ENCODE peak calls at places on chromosomes 5 and 9, in six cellular contexts. One of them, this sample, is unnamed.

GRCh38 chr5:149688406-149688805 is 41.7 kb upstream of the PPARGC1B start:
- DNase-seq in HepG2: no peak
- DNase-seq in H1: no peak
- DNase-seq in K562: no peak
- DNase-seq in GM12878: no peak
- DNase-seq in NT2/D1: no peak
- DNase-seq in this sample: no peak

GRCh38 chr5:132022737-132023136 is 11.3 kb upstream of the ACSL6 start:
- DNase-seq in HepG2: no peak
- DNase-seq in H1: no peak
- DNase-seq in K562: peak; percentile 34
- DNase-seq in GM12878: no peak
- DNase-seq in NT2/D1: no peak
- DNase-seq in this sample: no peak

GRCh38 chr5:77145666-77146065 is 58.6 kb upstream of the ZBED3 start:
- DNase-seq in HepG2: no peak
- DNase-seq in H1: no peak
- DNase-seq in K562: no peak
- DNase-seq in GM12878: no peak
- DNase-seq in NT2/D1: no peak
- DNase-seq in this sample: no peak

GRCh38 chr5:174745495-174745894 is 21.1 kb downstream of the MSX2 start:
- DNase-seq in HepG2: no peak
- DNase-seq in H1: no peak
- DNase-seq in K562: no peak
- DNase-seq in GM12878: no peak
- DNase-seq in NT2/D1: no peak
- DNase-seq in this sample: no peak

GRCh38 chr5:108762660-108763059 is 15.0 kb downstream of the FER start:
- DNase-seq in HepG2: no peak
- DNase-seq in H1: no peak
- DNase-seq in K562: peak; percentile 30
- DNase-seq in GM12878: no peak
- DNase-seq in NT2/D1: no peak
- DNase-seq in this sample: no peak

GRCh38 chr5:31854625-31855526 is 215.9 kb downstream of the PDZD2 start:
- DNase-seq in HepG2: no peak
- DNase-seq in H1: peak; percentile 23
- DNase-seq in K562: no peak
- DNase-seq in GM12878: no peak
- DNase-seq in NT2/D1: peak; percentile 28
- DNase-seq in this sample: no peak

GRCh38 chr5:79516986-79517385 is 3.1 kb upstream of the HOMER1 start:
- DNase-seq in HepG2: no peak
- DNase-seq in H1: no peak
- DNase-seq in K562: no peak
- DNase-seq in GM12878: no peak
- DNase-seq in NT2/D1: no peak
- DNase-seq in this sample: no peak

GRCh38 chr5:176501333-176501732 is 35.9 kb downstream of the RNF44 start:
- DNase-seq in HepG2: no peak
- DNase-seq in H1: no peak
- DNase-seq in K562: no peak
- DNase-seq in GM12878: no peak
- DNase-seq in NT2/D1: no peak
- DNase-seq in this sample: no peak

GRCh38 chr5:107809201-107810034 is 138.7 kb upstream of the EFNA5 start:
- DNase-seq in HepG2: no peak
- DNase-seq in H1: peak; percentile 46
- DNase-seq in K562: no peak
- DNase-seq in GM12878: no peak
- DNase-seq in NT2/D1: no peak
- DNase-seq in this sample: no peak

GRCh38 chr5:153896701-153897100 is 142.0 kb downstream of the FAM114A2 start:
- DNase-seq in HepG2: no peak
- DNase-seq in H1: no peak
- DNase-seq in K562: no peak
- DNase-seq in GM12878: peak; percentile 63
- DNase-seq in NT2/D1: no peak
- DNase-seq in this sample: no peak

GRCh38 chr9:132078369-132079356 is 1.0 kb downstream of the MED27 start:
- DNase-seq in HepG2: no peak
- DNase-seq in H1: no peak
- DNase-seq in K562: peak; percentile 70
- DNase-seq in GM12878: no peak
- DNase-seq in NT2/D1: no peak
- DNase-seq in this sample: no peak

GRCh38 chr5:84393969-84394368 is 9.3 kb upstream of the EDIL3 start:
- DNase-seq in HepG2: no peak
- DNase-seq in H1: no peak
- DNase-seq in K562: no peak
- DNase-seq in GM12878: no peak
- DNase-seq in NT2/D1: no peak
- DNase-seq in this sample: peak; percentile 29

GRCh38 chr5:88761269-88761880 is 121.6 kb downstream of the MEF2C start:
- DNase-seq in HepG2: no peak
- DNase-seq in H1: no peak
- DNase-seq in K562: no peak
- DNase-seq in GM12878: no peak
- DNase-seq in NT2/D1: no peak
- DNase-seq in this sample: no peak

GRCh38 chr9:94650924-94651323 is 11.6 kb upstream of the FBP1 start:
- DNase-seq in HepG2: no peak
- DNase-seq in H1: no peak
- DNase-seq in K562: no peak
- DNase-seq in GM12878: no peak
- DNase-seq in NT2/D1: no peak
- DNase-seq in this sample: no peak

GRCh38 chr9:94655739-94656138 is 16.4 kb upstream of the FBP1 start:
- DNase-seq in HepG2: no peak
- DNase-seq in H1: no peak
- DNase-seq in K562: no peak
- DNase-seq in GM12878: no peak
- DNase-seq in NT2/D1: no peak
- DNase-seq in this sample: no peak

GRCh38 chr9:94654165-94654894 is 15.0 kb upstream of the FBP1 start:
- DNase-seq in HepG2: no peak
- DNase-seq in H1: no peak
- DNase-seq in K562: no peak
- DNase-seq in GM12878: no peak
- DNase-seq in NT2/D1: no peak
- DNase-seq in this sample: no peak

GRCh38 chr9:94656976-94657375 is 17.7 kb upstream of the FBP1 start:
- DNase-seq in HepG2: no peak
- DNase-seq in H1: no peak
- DNase-seq in K562: no peak
- DNase-seq in GM12878: no peak
- DNase-seq in NT2/D1: no peak
- DNase-seq in this sample: no peak

DNA sequence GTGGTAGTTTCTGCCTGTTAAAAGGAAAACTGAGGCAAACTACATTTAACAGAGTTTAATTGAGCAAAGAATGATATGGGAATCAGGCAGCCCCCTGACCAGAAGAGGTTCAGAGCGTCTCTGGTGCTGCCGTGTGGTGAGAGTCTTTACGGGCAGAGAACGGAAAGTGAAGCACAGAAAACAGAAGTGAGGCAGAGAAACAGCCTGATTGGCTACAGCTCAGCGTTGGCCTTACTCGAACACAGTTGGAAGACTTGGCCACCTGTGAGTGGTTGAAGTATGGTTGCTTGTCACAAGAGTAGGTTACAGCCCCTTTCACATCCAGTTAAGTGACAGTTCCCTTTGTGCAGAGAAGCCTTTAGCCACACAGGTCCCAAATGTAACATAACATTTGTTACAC is 16.9 kb upstream of the FBP1 start:
- DNase-seq in HepG2: no peak
- DNase-seq in H1: no peak
- DNase-seq in K562: peak; percentile 12
- DNase-seq in GM12878: peak; percentile 79
- DNase-seq in NT2/D1: no peak
- DNase-seq in this sample: no peak
- TF ChIP-seq ZNF274 in HepG2: no peak
- TF ChIP-seq ZNF274 in H1: no peak
- TF ChIP-seq ZNF274 in K562: no peak
- TF ChIP-seq ZNF274 in GM12878: no peak
- TF ChIP-seq ZNF274 in NT2/D1: no peak
- TF ChIP-seq ZNF274 in this sample: no peak

DNA sequence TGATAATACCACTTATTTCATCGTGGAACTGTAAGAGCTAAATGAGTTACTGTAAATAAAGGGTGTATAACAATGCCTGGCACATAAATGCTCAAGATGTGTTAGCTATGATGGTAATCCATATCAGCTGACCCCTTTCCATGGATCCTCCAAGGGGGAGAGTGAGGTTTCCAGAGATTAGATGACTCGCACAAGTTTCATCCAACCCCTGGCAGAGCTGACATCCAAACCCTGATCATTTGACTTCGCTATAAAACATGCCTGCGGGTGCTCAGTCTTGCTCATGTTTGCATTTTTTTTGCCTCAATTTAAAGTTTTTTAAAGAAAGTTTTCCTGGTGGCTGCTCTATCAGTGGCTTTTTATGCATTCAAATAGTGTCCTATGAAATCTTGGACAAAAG is 145.7 kb upstream of the SMIM23 start:
- DNase-seq in HepG2: no peak
- DNase-seq in H1: no peak
- DNase-seq in K562: no peak
- DNase-seq in GM12878: no peak
- DNase-seq in NT2/D1: no peak
- DNase-seq in this sample: no peak
- TF ChIP-seq ZNF274 in HepG2: no peak
- TF ChIP-seq ZNF274 in H1: no peak
- TF ChIP-seq ZNF274 in K562: no peak
- TF ChIP-seq ZNF274 in GM12878: no peak
- TF ChIP-seq ZNF274 in NT2/D1: no peak
- TF ChIP-seq ZNF274 in this sample: no peak

GRCh38 chr9:19595003-19595402 is 186.2 kb downstream of the ACER2 start:
- DNase-seq in HepG2: no peak
- DNase-seq in H1: no peak
- DNase-seq in K562: no peak
- DNase-seq in GM12878: no peak
- DNase-seq in NT2/D1: no peak
- DNase-seq in this sample: no peak
- TF ChIP-seq ZNF274 in HepG2: no peak
- TF ChIP-seq ZNF274 in H1: no peak
- TF ChIP-seq ZNF274 in K562: no peak
- TF ChIP-seq ZNF274 in GM12878: no peak
- TF ChIP-seq ZNF274 in NT2/D1: no peak
- TF ChIP-seq ZNF274 in this sample: no peak

GRCh38 chr5:10914741-10915480 is 153.9 kb upstream of the DAP start:
- DNase-seq in HepG2: no peak
- DNase-seq in H1: no peak
- DNase-seq in K562: no peak
- DNase-seq in GM12878: no peak
- DNase-seq in NT2/D1: no peak
- DNase-seq in this sample: no peak
- TF ChIP-seq ZNF274 in HepG2: no peak
- TF ChIP-seq ZNF274 in H1: no peak
- TF ChIP-seq ZNF274 in K562: no peak
- TF ChIP-seq ZNF274 in GM12878: no peak
- TF ChIP-seq ZNF274 in NT2/D1: no peak
- TF ChIP-seq ZNF274 in this sample: no peak

DNA sequence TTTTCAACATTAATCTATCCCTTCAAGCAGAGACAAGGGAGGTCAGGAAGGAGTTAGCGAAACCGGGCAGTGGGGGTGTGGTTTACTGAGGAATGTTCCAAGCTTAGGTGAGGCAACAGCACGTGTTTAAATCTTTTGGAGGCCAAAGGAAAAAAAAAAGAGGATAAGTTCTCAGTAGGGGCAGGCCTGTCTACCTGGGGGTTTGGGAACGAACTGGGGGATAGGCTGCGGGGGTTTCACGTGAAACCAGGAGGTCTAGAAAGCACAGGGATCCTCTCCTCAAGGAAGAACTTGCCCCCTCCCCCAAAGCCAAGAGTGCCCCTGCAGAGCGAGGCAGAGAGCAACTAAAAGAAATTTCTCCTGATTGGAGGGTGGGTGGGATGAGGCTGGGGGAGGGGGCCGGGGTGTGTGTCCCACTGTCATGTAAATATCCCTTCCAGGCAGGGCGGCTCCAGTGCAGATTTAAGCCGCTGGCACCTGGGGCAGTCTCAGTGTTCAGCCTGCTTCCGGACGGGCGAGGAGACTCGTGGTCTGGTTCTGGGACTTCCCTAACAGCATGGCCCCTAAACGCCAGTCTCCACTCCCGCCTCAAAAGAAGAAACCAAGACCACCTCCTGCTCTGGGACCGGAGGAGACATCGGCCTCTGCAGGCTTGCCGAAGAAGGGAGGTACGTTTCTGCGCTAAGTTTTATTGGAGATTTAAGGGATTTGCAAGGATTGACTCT is 5.5 kb upstream of the SET start:
- DNase-seq in HepG2: no peak
- DNase-seq in H1: peak; percentile 92
- DNase-seq in K562: no peak
- DNase-seq in GM12878: no peak
- DNase-seq in NT2/D1: peak; percentile 95
- DNase-seq in this sample: no peak
- TF ChIP-seq ZNF274 in HepG2: no peak
- TF ChIP-seq ZNF274 in H1: no peak
- TF ChIP-seq ZNF274 in K562: no peak
- TF ChIP-seq ZNF274 in GM12878: no peak
- TF ChIP-seq ZNF274 in NT2/D1: no peak
- TF ChIP-seq ZNF274 in this sample: no peak

DNA sequence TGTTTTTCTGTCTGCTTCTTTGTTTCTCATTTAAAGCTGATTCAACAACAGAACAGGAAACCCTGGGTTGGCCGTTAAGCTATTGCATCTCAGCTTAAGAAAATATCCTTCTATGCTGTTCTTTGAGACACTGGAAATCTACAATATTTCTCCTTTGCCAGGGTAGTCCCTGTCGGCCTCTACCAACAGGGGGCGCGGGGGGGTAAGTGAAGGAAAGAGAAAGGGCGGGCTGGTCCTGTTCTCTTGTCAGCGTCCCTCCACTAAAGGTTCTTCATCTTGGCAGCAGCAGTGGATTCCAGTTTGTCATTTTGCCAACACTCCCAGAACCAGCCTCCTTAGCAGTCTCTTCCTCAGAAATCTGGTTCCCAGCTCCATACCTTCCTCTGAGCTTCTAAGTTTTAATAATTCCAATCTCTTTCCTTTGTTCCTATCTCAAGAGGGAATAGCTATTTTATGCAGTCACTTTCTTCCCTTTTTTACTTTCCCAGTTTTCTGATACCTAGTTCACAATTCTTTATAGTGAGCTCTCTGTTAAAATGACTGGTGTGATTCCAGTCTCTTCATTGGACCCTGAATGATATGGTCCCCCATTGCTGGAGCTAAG is 222.3 kb downstream of the GLIS3 start:
- DNase-seq in HepG2: peak; percentile 10
- DNase-seq in H1: no peak
- DNase-seq in K562: peak; percentile 42
- DNase-seq in GM12878: no peak
- DNase-seq in NT2/D1: peak; percentile 47
- DNase-seq in this sample: peak; percentile 48
- TF ChIP-seq ZNF274 in HepG2: no peak
- TF ChIP-seq ZNF274 in H1: no peak
- TF ChIP-seq ZNF274 in K562: no peak
- TF ChIP-seq ZNF274 in GM12878: no peak
- TF ChIP-seq ZNF274 in NT2/D1: no peak
- TF ChIP-seq ZNF274 in this sample: no peak